ENCODE peak calls at places on chromosomes 4 and X, in six cellular contexts. C, J, A, O, F and Q are unnamed samples.

GRCh38 chrX:45851434-45851991 is 650.8 kb upstream of the DIPK2B start:
- DNase-seq in A (peak), F (peak), C (no peak), J (no peak), O (peak), Q (peak)

GRCh38 chr4:149292422-149293055 is 523.1 kb downstream of the IQCM start:
- DNase-seq in F (peak), J (no peak), A (no peak), C (no peak), O (no peak), Q (no peak)

GRCh38 chr4:138898282-138898681 is 117.3 kb upstream of the NOCT start:
- DNase-seq in J (no peak), F (peak), A (no peak), C (no peak), O (no peak), Q (no peak)

GRCh38 chr4:97394653-97395052 is 748.6 kb downstream of the STPG2 start:
- DNase-seq in O (peak), A (no peak), F (peak), C (no peak), J (no peak), Q (no peak)

GRCh38 chr4:87805971-87806370 is 6.6 kb downstream of the IBSP start:
- DNase-seq in A (no peak), O (no peak), F (peak), J (no peak), C (no peak), Q (no peak)

GRCh38 chrX:29826651-29827206 is 388.6 kb upstream of the MAGEB2 start:
- DNase-seq in J (no peak), C (no peak), F (peak), O (no peak), A (no peak), Q (no peak)

GRCh38 chrX:65508851-65509250 is 25.7 kb downstream of the LAS1L start:
- DNase-seq in J (no peak), F (no peak), C (no peak), A (peak), O (no peak), Q (no peak)

GRCh38 chrX:63686878-63687714 is 97.9 kb downstream of the ARHGEF9 start:
- DNase-seq in J (peak), C (peak), A (peak), F (peak), O (peak), Q (peak)

GRCh38 chr4:89140168-89140759 is 28.9 kb downstream of the TIGD2 start:
- DNase-seq in F (no peak), C (no peak), J (no peak), A (no peak), O (no peak), Q (no peak)

GRCh38 chr4:69999420-69999819 is 3.7 kb downstream of the STATH start:
- DNase-seq in J (no peak), O (no peak), F (peak), A (peak), C (no peak), Q (no peak)

GRCh38 chr4:139576219-139576618 is 20.2 kb upstream of the SETD7 start:
- DNase-seq in F (peak), A (no peak), J (no peak), C (no peak), O (no peak), Q (no peak)

GRCh38 chr4:124953059-124953850 is 240.7 kb upstream of the ANKRD50 start:
- DNase-seq in J (no peak), C (no peak), F (peak), O (no peak), A (peak), Q (no peak)

GRCh38 chr4:73451404-73451803 is 15.4 kb downstream of the AFP start:
- DNase-seq in O (peak), A (no peak), J (no peak), F (peak), C (no peak), Q (no peak)

GRCh38 chrX:136196691-136197155 is 49.4 kb downstream of the FHL1 start:
- DNase-seq in J (no peak), O (no peak), A (no peak), C (no peak), F (peak), Q (no peak)

GRCh38 chr4:80173387-80173786 is 23.9 kb upstream of the PRDM8 start:
- DNase-seq in O (no peak), F (peak), J (no peak), C (no peak), A (peak), Q (no peak)

GRCh38 chrX:1466232-1466661 is 13.5 kb upstream of the ASMTL start:
- DNase-seq in A (no peak), F (no peak), C (no peak), O (no peak), J (no peak), Q (no peak)

GRCh38 chrX:51641421-51642021 is 22.8 kb upstream of the CENPVL3 start:
- DNase-seq in A (peak), C (peak), O (peak), F (peak), J (peak), Q (peak)

GRCh38 chrX:24838624-24839023 is 144.9 kb downstream of the POLA1 start:
- DNase-seq in C (no peak), J (peak), O (peak), A (peak), F (peak), Q (no peak)

GRCh38 chr4:10998826-10999225 is 314.3 kb upstream of the CLNK start:
- DNase-seq in O (no peak), C (no peak), F (peak), A (no peak), J (no peak), Q (no peak)

GRCh38 chr4:88843067-88843723 is 145.6 kb upstream of the NAP1L5 start:
- DNase-seq in A (peak), F (no peak), J (no peak), O (no peak), C (no peak), Q (no peak)

GRCh38 chrX:45208121-45208856 is 7.6 kb upstream of the DIPK2B start:
- DNase-seq in A (peak), C (no peak), O (no peak), J (no peak), F (peak), Q (no peak)

GRCh38 chr4:102299708-102300107 is 45.6 kb downstream of the SLC39A8 start:
- DNase-seq in A (peak), J (peak), O (peak), C (peak), F (peak), Q (peak)

GRCh38 chr4:7417639-7418038 is 17.1 kb downstream of the PSAPL1 start:
- DNase-seq in J (no peak), O (no peak), A (no peak), F (no peak), C (no peak), Q (no peak)

GRCh38 chr4:101019941-101020401 is 327.4 kb downstream of the PPP3CA start:
- DNase-seq in F (peak), O (peak), A (peak), C (no peak), J (no peak), Q (peak)

DNA sequence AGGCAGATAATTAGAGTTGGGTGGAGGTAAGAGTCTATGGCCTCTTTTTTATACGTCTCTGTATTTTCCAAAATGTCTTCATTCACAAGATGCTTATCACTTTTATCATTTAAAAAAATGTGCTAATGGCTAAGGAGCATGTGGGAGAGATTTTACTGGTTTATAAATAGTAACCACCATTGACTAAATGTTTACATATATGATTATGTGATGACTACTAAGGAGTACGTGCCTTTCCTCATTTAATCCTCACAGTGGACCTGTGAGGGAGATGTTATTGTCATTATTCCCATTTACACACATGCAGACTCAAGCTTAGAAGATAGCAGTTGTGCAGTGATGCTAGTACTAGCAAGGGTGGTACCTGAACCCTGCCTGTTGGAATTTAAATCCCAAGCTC is 2.4 kb downstream of the SRD5A3 start:
- DNase-seq in A (no peak), O (no peak), J (no peak), C (no peak), F (no peak), Q (no peak)
- H3K4me2 ChIP-seq in A (no peak), O (no peak), J (no peak), C (peak), F (peak), Q (peak)

GRCh38 chr4:53713767-53714166 is 122.5 kb upstream of the LNX1 start:
- DNase-seq in F (no peak), C (no peak), O (no peak), A (no peak), J (no peak), Q (no peak)

GRCh38 chr4:53713296-53713695 is 122.0 kb upstream of the LNX1 start:
- DNase-seq in C (no peak), A (no peak), O (no peak), F (no peak), J (no peak), Q (no peak)

GRCh38 chr4:53716011-53716410 is 124.7 kb upstream of the LNX1 start:
- DNase-seq in J (no peak), C (no peak), A (no peak), O (no peak), F (peak), Q (no peak)

GRCh38 chr4:53716471-53717063 is 125.3 kb upstream of the LNX1 start:
- DNase-seq in F (no peak), J (no peak), A (no peak), O (no peak), C (no peak), Q (no peak)

GRCh38 chr4:53714377-53715140 is 123.3 kb upstream of the LNX1 start:
- DNase-seq in J (no peak), A (no peak), F (peak), O (no peak), C (no peak), Q (no peak)
- H3K4me2 ChIP-seq in J (no peak), A (no peak), F (no peak), O (no peak), C (no peak), Q (no peak)

DNA sequence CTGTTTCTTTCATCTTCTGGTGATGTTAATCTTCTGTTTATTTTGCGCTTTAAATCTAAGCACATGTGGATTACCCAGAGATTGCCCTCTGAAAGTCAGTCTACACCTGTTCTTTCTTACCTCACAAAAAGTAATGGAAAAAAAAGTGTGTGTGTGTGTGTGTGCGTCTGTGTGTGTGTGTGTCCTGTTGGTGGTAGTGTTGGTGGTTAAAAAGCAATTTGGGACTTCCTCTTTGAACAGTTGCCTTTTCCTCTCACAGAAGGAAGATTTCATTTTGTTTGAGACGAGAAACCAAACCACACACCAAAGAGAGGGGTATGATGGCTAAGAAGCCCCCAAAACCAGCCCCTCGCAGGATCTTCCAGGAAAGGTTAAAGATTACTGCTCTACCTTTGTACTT is at the start of gene STAP1:
- DNase-seq in A (no peak), F (no peak), O (no peak), J (no peak), C (no peak), Q (no peak)
- H3K4me2 ChIP-seq in A (no peak), F (no peak), O (no peak), J (no peak), C (no peak), Q (no peak)

GRCh38 chrX:149818652-149819051 is 36.9 kb downstream of the MAGEA9 start:
- DNase-seq in J (no peak), F (peak), O (no peak), A (no peak), C (no peak), Q (no peak)

DNA sequence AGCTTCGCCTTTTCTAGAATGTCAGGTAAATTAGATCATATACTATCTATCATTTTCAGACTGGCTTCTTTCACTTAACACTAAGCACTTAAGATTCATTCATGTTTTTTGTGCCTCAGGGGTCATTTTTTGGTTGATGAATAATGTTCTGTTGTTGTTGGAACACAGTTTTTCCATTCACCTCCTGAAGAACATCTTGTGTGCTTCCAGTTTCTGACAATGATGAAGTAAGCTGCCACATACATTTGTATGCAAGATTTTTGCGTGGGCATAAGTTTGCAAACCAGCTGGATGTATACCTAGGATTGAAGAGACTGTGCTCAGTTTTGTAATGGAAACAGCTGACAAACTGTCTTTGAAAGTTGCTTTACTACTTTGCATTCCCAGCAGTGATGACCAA is 37.6 kb downstream of the MAGEA9 start:
- DNase-seq in J (no peak), O (no peak), F (peak), A (no peak), C (no peak), Q (no peak)
- H3K4me2 ChIP-seq in J (no peak), O (no peak), F (no peak), A (no peak), C (no peak), Q (no peak)

GRCh38 chr4:76867377-76867776 is 30.6 kb downstream of the SOWAHB start:
- DNase-seq in F (no peak), C (no peak), A (no peak), O (no peak), J (no peak), Q (no peak)
- H3K4me2 ChIP-seq in F (no peak), C (no peak), A (no peak), O (no peak), J (no peak), Q (no peak)

GRCh38 chrX:42094208-42094607 is 170.9 kb upstream of the CASK start:
- DNase-seq in O (no peak), C (no peak), J (no peak), A (no peak), F (peak), Q (no peak)

GRCh38 chrX:42096262-42096939 is 173.0 kb upstream of the CASK start:
- DNase-seq in O (peak), F (peak), C (peak), A (peak), J (no peak), Q (peak)

GRCh38 chrX:42090395-42090794 is 167.0 kb upstream of the CASK start:
- DNase-seq in F (no peak), J (no peak), C (no peak), A (no peak), O (no peak), Q (no peak)

GRCh38 chrX:42097491-42097890 is 174.1 kb upstream of the CASK start:
- DNase-seq in F (no peak), O (no peak), C (no peak), J (no peak), A (no peak), Q (no peak)

GRCh38 chrX:42093756-42094155 is 170.4 kb upstream of the CASK start:
- DNase-seq in J (no peak), F (peak), O (no peak), C (no peak), A (peak), Q (no peak)
- H3K4me2 ChIP-seq in J (no peak), F (peak), O (peak), C (no peak), A (no peak), Q (no peak)

GRCh38 chrX:101564651-101565050 is 14.3 kb downstream of the ARMCX1 start:
- DNase-seq in O (no peak), C (no peak), J (no peak), A (no peak), F (no peak), Q (no peak)
- H3K4me2 ChIP-seq in O (no peak), C (no peak), J (no peak), A (no peak), F (no peak), Q (no peak)